ENCODE peak calls at places on chromosome 7, in five cellular contexts. One of them, this sample, is unnamed.

GRCh38 chr7:117807688-117808087 is 65.6 kb downstream of the CTTNBP2 start:
- DNase-seq in small intestine: no peak
- DNase-seq in fibroblast of lung: no peak
- DNase-seq in left ventricle myocardium inferior: no peak
- DNase-seq in lung: no peak
- DNase-seq in this sample: no peak

GRCh38 chr7:141027043-141027442 is 12.3 kb upstream of the MRPS33 start:
- DNase-seq in left ventricle myocardium inferior: no peak
- DNase-seq in small intestine: no peak
- DNase-seq in lung: no peak
- DNase-seq in fibroblast of lung: no peak
- DNase-seq in this sample: no peak

GRCh38 chr7:6705959-6706665 is 635 bp downstream of the ZNF12 start:
- DNase-seq in small intestine: peak
- DNase-seq in fibroblast of lung: peak
- DNase-seq in left ventricle myocardium inferior: no peak
- DNase-seq in lung: no peak
- DNase-seq in this sample: peak

GRCh38 chr7:88092676-88092999 is 127.2 kb downstream of the SRI start:
- DNase-seq in lung: no peak
- DNase-seq in left ventricle myocardium inferior: no peak
- DNase-seq in small intestine: no peak
- DNase-seq in fibroblast of lung: no peak
- DNase-seq in this sample: no peak

GRCh38 chr7:106166651-106167342 is 54.7 kb upstream of the SYPL1 start:
- DNase-seq in left ventricle myocardium inferior: no peak
- DNase-seq in lung: peak
- DNase-seq in fibroblast of lung: peak
- DNase-seq in small intestine: peak
- DNase-seq in this sample: peak

GRCh38 chr7:147567043-147567442 is 1023.5 kb upstream of the C7orf33 start:
- DNase-seq in fibroblast of lung: no peak
- DNase-seq in left ventricle myocardium inferior: no peak
- DNase-seq in small intestine: no peak
- DNase-seq in lung: no peak
- DNase-seq in this sample: no peak

GRCh38 chr7:128833148-128833938 is 3.1 kb downstream of the FLNC start:
- DNase-seq in left ventricle myocardium inferior: peak
- DNase-seq in small intestine: no peak
- DNase-seq in lung: no peak
- DNase-seq in fibroblast of lung: peak
- DNase-seq in this sample: no peak

GRCh38 chr7:78400038-78400437 is 601.5 kb downstream of the PHTF2 start:
- DNase-seq in fibroblast of lung: no peak
- DNase-seq in small intestine: no peak
- DNase-seq in lung: no peak
- DNase-seq in left ventricle myocardium inferior: no peak
- DNase-seq in this sample: no peak

GRCh38 chr7:118264836-118265235 is 40.3 kb downstream of the ANKRD7 start:
- DNase-seq in lung: no peak
- DNase-seq in fibroblast of lung: no peak
- DNase-seq in left ventricle myocardium inferior: no peak
- DNase-seq in small intestine: no peak
- DNase-seq in this sample: no peak

GRCh38 chr7:112266595-112267270 is 60.2 kb downstream of the ZNF277 start:
- DNase-seq in fibroblast of lung: peak
- DNase-seq in lung: no peak
- DNase-seq in left ventricle myocardium inferior: no peak
- DNase-seq in small intestine: no peak
- DNase-seq in this sample: peak

DNA sequence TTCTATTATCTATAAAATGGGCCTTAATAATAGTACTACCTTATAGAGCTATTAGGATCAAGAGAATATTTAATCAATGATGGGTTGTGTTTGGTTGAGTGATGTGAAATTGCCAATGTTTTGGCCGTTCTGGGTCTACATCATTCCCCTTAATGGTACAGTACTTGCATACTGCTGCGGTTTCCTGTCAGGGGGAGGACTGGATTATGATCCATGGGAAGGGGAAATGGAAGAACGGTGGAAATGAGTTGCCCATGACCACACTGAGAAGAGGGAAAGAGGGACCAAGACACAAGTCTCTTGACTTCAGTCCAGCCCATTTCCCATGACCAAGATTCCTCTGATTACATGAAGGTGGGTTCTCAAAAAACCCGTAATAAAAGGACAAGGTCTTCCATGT is 999 bp upstream of the MRPS24 start:
- DNase-seq in left ventricle myocardium inferior: no peak
- DNase-seq in lung: no peak
- DNase-seq in fibroblast of lung: no peak
- DNase-seq in small intestine: no peak
- DNase-seq in this sample: no peak
- H3K27ac ChIP-seq in left ventricle myocardium inferior: peak
- H3K27ac ChIP-seq in lung: no peak
- H3K27ac ChIP-seq in fibroblast of lung: peak
- H3K27ac ChIP-seq in small intestine: peak
- H3K27ac ChIP-seq in this sample: no peak

GRCh38 chr7:130899638-130900401 is 165.8 kb upstream of the KLF14 start:
- DNase-seq in fibroblast of lung: no peak
- DNase-seq in left ventricle myocardium inferior: no peak
- DNase-seq in small intestine: peak
- DNase-seq in lung: no peak
- DNase-seq in this sample: no peak

GRCh38 chr7:130896898-130897514 is 163.0 kb upstream of the KLF14 start:
- DNase-seq in lung: peak
- DNase-seq in small intestine: peak
- DNase-seq in left ventricle myocardium inferior: peak
- DNase-seq in fibroblast of lung: peak
- DNase-seq in this sample: no peak

GRCh38 chr7:130897515-130898419 is 163.8 kb upstream of the KLF14 start:
- DNase-seq in fibroblast of lung: no peak
- DNase-seq in left ventricle myocardium inferior: no peak
- DNase-seq in lung: no peak
- DNase-seq in small intestine: no peak
- DNase-seq in this sample: no peak

GRCh38 chr7:130900471-130901076 is 166.6 kb upstream of the KLF14 start:
- DNase-seq in small intestine: peak
- DNase-seq in left ventricle myocardium inferior: no peak
- DNase-seq in lung: no peak
- DNase-seq in fibroblast of lung: no peak
- DNase-seq in this sample: no peak

DNA sequence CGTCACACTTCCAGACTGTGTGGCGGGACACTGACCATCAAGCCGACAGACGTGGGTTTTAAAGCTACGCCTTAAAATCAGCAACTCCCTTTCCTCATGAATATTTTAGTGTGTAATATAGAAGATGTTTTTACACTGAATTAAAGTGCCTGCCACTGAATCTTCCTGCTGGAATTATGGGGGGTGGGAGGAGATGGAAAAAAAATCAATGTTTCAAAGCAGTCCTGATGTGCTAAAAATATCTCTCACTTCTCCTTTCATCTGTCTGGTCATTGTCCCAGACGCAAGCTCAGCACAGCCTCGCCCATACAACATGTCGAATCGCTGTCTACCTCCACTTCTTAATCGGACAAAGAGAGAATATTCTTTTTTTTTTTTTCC is 165.1 kb upstream of the KLF14 start:
- DNase-seq in small intestine: peak
- DNase-seq in fibroblast of lung: no peak
- DNase-seq in left ventricle myocardium inferior: no peak
- DNase-seq in lung: no peak
- DNase-seq in this sample: no peak
- H3K27ac ChIP-seq in small intestine: peak
- H3K27ac ChIP-seq in fibroblast of lung: peak
- H3K27ac ChIP-seq in left ventricle myocardium inferior: peak
- H3K27ac ChIP-seq in lung: peak
- H3K27ac ChIP-seq in this sample: peak

GRCh38 chr7:135929692-135930091 is 47.5 kb downstream of the MTPN start:
- DNase-seq in lung: no peak
- DNase-seq in small intestine: no peak
- DNase-seq in fibroblast of lung: peak
- DNase-seq in left ventricle myocardium inferior: no peak
- DNase-seq in this sample: no peak

GRCh38 chr7:135925205-135925604 is 52.0 kb downstream of the MTPN start:
- DNase-seq in lung: no peak
- DNase-seq in small intestine: no peak
- DNase-seq in fibroblast of lung: peak
- DNase-seq in left ventricle myocardium inferior: no peak
- DNase-seq in this sample: no peak

GRCh38 chr7:135928136-135928535 is 49.0 kb downstream of the MTPN start:
- DNase-seq in fibroblast of lung: no peak
- DNase-seq in left ventricle myocardium inferior: no peak
- DNase-seq in lung: no peak
- DNase-seq in small intestine: no peak
- DNase-seq in this sample: no peak

GRCh38 chr7:135930565-135931423 is 46.4 kb downstream of the MTPN start:
- DNase-seq in lung: no peak
- DNase-seq in small intestine: no peak
- DNase-seq in left ventricle myocardium inferior: no peak
- DNase-seq in fibroblast of lung: peak
- DNase-seq in this sample: no peak

GRCh38 chr7:135929249-135929648 is 47.9 kb downstream of the MTPN start:
- DNase-seq in left ventricle myocardium inferior: no peak
- DNase-seq in fibroblast of lung: peak
- DNase-seq in small intestine: no peak
- DNase-seq in lung: no peak
- DNase-seq in this sample: no peak
- H3K27ac ChIP-seq in left ventricle myocardium inferior: peak
- H3K27ac ChIP-seq in fibroblast of lung: no peak
- H3K27ac ChIP-seq in small intestine: no peak
- H3K27ac ChIP-seq in lung: no peak
- H3K27ac ChIP-seq in this sample: no peak

GRCh38 chr7:142894886-142895593 is 9.5 kb upstream of the TRPV6 start:
- DNase-seq in lung: no peak
- DNase-seq in fibroblast of lung: no peak
- DNase-seq in small intestine: peak
- DNase-seq in left ventricle myocardium inferior: no peak
- DNase-seq in this sample: no peak
- H3K27ac ChIP-seq in lung: no peak
- H3K27ac ChIP-seq in fibroblast of lung: no peak
- H3K27ac ChIP-seq in small intestine: no peak
- H3K27ac ChIP-seq in left ventricle myocardium inferior: no peak
- H3K27ac ChIP-seq in this sample: no peak

This sample was measured in RWPE1.